ENCODE peak calls at places on chromosomes 3 and 15, in four cellular contexts. Z, T, O and G are unnamed samples.

GRCh38 chr3:123818921-123819429 is 65.2 kb downstream of the MYLK start:
- DNase-seq in T (no peak), Z (no peak), O (no peak), G (no peak)

GRCh38 chr3:14525685-14526631 is 14.2 kb downstream of the GRIP2 start:
- DNase-seq in T (no peak), O (no peak), Z (no peak), G (peak)

GRCh38 chr3:54863366-54863765 is 64.5 kb downstream of the LRTM1 start:
- DNase-seq in T (no peak), O (no peak), Z (no peak), G (no peak)

GRCh38 chr3:155079795-155080546 is at the start of gene MME:
- DNase-seq in T (peak), Z (peak), O (no peak), G (peak)

GRCh38 chr3:83224101-83224868 is 1462.8 kb upstream of the GBE1 start:
- DNase-seq in Z (no peak), T (no peak), O (no peak), G (no peak)

GRCh38 chr15:56891852-56892251 is 26.6 kb upstream of the TCF12 start:
- DNase-seq in O (no peak), Z (no peak), T (no peak), G (no peak)

GRCh38 chr3:100072328-100073048 is 41.8 kb downstream of the FILIP1L start:
- DNase-seq in O (no peak), T (no peak), Z (no peak), G (no peak)

GRCh38 chr15:51283026-51283425 is 55.4 kb downstream of the CYP19A1 start:
- DNase-seq in T (no peak), Z (no peak), O (no peak), G (peak)

GRCh38 chr15:31843426-31844055 is 186.8 kb upstream of the CHRNA7 start:
- DNase-seq in T (no peak), O (no peak), Z (no peak), G (no peak)

GRCh38 chr15:52790941-52791751 is 1.0 kb upstream of the ONECUT1 start:
- DNase-seq in Z (peak), T (peak), O (no peak), G (no peak)

GRCh38 chr3:62755285-62755684 is 119.9 kb downstream of the CADPS start:
- DNase-seq in O (no peak), T (no peak), Z (no peak), G (no peak)

GRCh38 chr3:20575153-20575552 is 389.1 kb upstream of the SGO1 start:
- DNase-seq in T (no peak), O (no peak), Z (no peak), G (no peak)

GRCh38 chr3:3634326-3634725 is 164.9 kb upstream of the LRRN1 start:
- DNase-seq in Z (no peak), T (no peak), O (no peak), G (no peak)

GRCh38 chr3:10994311-10994710 is 1.8 kb downstream of the SLC6A1 start:
- DNase-seq in T (no peak), O (no peak), Z (no peak), G (no peak)

GRCh38 chr3:29697989-29698388 is 417.1 kb downstream of the RBMS3 start:
- DNase-seq in Z (no peak), T (no peak), O (no peak), G (no peak)

GRCh38 chr3:136632625-136633081 is 119.5 kb downstream of the STAG1 start:
- DNase-seq in O (no peak), T (no peak), Z (no peak), G (no peak)

GRCh38 chr15:34799149-34799824 is 3.9 kb upstream of the ACTC1 start:
- DNase-seq in Z (peak), O (no peak), T (peak), G (no peak)

GRCh38 chr15:78921940-78922339 is 22.9 kb downstream of the CTSH start:
- DNase-seq in T (no peak), Z (no peak), O (no peak), G (no peak)

GRCh38 chr15:69827751-69828150 is 270.0 kb downstream of the TLE3 start:
- DNase-seq in O (no peak), T (no peak), Z (no peak), G (no peak)

GRCh38 chr15:43828061-43828657 is 1.4 kb downstream of the WDR76 start:
- DNase-seq in Z (no peak), T (no peak), O (no peak), G (no peak)

GRCh38 chr15:96365781-96366525 is 35.5 kb downstream of the NR2F2 start:
- DNase-seq in O (no peak), Z (no peak), T (no peak), G (no peak)

GRCh38 chr3:16768956-16769355 is 115.8 kb upstream of the PLCL2 start:
- DNase-seq in T (peak), Z (no peak), O (no peak), G (no peak)

GRCh38 chr3:108222813-108223307 is 636 bp upstream of the IFT57 start:
- DNase-seq in O (no peak), T (peak), Z (no peak), G (no peak)

GRCh38 chr3:48474619-48475018 is 28.1 kb downstream of the ATRIP start:
- DNase-seq in Z (no peak), T (no peak), O (no peak), G (no peak)

GRCh38 chr3:48478631-48479555 is 25.1 kb downstream of the SHISA5 start:
- DNase-seq in Z (no peak), T (no peak), O (peak), G (peak)

GRCh38 chr3:48476426-48477053 is 27.4 kb downstream of the SHISA5 start:
- DNase-seq in O (no peak), Z (no peak), T (no peak), G (no peak)

GRCh38 chr3:48475188-48475587 is 28.7 kb downstream of the ATRIP start:
- DNase-seq in O (no peak), Z (no peak), T (no peak), G (no peak)

GRCh38 chr3:48477959-48478480 is 26.0 kb downstream of the SHISA5 start:
- DNase-seq in O (no peak), T (no peak), Z (no peak), G (no peak)
- H3K4me3 ChIP-seq in O (peak), T (no peak), Z (no peak), G (no peak)

DNA sequence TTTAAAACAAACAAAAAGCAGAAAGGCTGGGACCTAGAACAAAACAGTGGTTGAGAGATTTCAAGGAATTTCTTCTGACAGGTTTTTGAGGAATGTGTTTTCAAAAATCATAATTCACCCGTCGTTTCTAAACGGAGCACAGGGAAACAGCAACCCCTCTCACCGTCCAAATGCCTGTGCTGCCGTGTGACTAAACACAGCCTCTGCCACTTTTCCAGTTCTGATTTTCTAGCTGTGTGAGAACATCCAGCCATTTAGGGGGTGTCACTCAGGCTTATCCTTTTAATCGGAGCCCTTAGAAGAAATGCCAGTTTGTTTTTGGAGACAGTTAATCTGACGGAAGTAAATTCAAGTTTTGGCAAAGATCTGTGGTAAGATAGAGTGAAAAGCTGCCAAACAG is 490.0 kb downstream of the SOX2 start:
- DNase-seq in T (no peak), O (no peak), Z (no peak), G (no peak)
- H3K4me3 ChIP-seq in T (no peak), O (no peak), Z (no peak), G (no peak)

GRCh38 chr15:40593130-40593529 is 919 bp upstream of the KNL1 start:
- DNase-seq in O (peak), T (no peak), Z (no peak), G (peak)
- H3K4me3 ChIP-seq in O (no peak), T (no peak), Z (no peak), G (no peak)

GRCh38 chr15:73370151-73370550 is 1.4 kb upstream of the HCN4 start:
- DNase-seq in T (peak), O (no peak), Z (no peak), G (no peak)

GRCh38 chr15:73366766-73367623 is 1.8 kb downstream of the HCN4 start:
- DNase-seq in T (peak), Z (no peak), O (no peak), G (no peak)

GRCh38 chr15:73367624-73368300 is 996 bp downstream of the HCN4 start:
- DNase-seq in O (no peak), T (no peak), Z (no peak), G (no peak)

GRCh38 chr15:73369073-73369694 is 426 bp upstream of the HCN4 start:
- DNase-seq in Z (no peak), O (no peak), T (peak), G (no peak)

GRCh38 chr15:73368301-73369072 is at the start of gene HCN4:
- DNase-seq in Z (peak), T (peak), O (no peak), G (no peak)
- H3K4me3 ChIP-seq in Z (no peak), T (peak), O (no peak), G (peak)